ENCODE peak calls at places on chromosome 13, in ten cellular contexts. One of them, this sample, is unnamed.

GRCh38 chr13:35210234-35210633 is 266.3 kb downstream of the MAB21L1 start:
- DNase-seq in endodermal cell: no peak
- DNase-seq in breast epithelium: no peak
- DNase-seq in cardiac muscle cell: peak; percentile 30
- DNase-seq in thoracic aorta: no peak
- DNase-seq in left ventricle myocardium inferior: no peak
- DNase-seq in neural progenitor cell: no peak
- DNase-seq in Peyer's patch: no peak
- DNase-seq in BE2C: no peak
- DNase-seq in fibroblast of lung: peak; percentile 35
- DNase-seq in this sample: no peak

GRCh38 chr13:62973804-62974203 is 1558.2 kb upstream of the PCDH20 start:
- DNase-seq in BE2C: no peak
- DNase-seq in cardiac muscle cell: no peak
- DNase-seq in left ventricle myocardium inferior: no peak
- DNase-seq in endodermal cell: no peak
- DNase-seq in fibroblast of lung: no peak
- DNase-seq in neural progenitor cell: no peak
- DNase-seq in breast epithelium: no peak
- DNase-seq in thoracic aorta: no peak
- DNase-seq in Peyer's patch: no peak
- DNase-seq in this sample: no peak

GRCh38 chr13:98977568-98978270 is at the start of gene DOCK9:
- DNase-seq in cardiac muscle cell: peak; percentile 81
- DNase-seq in neural progenitor cell: peak; percentile 67
- DNase-seq in BE2C: no peak
- DNase-seq in left ventricle myocardium inferior: peak; percentile 77
- DNase-seq in fibroblast of lung: peak; percentile 72
- DNase-seq in breast epithelium: no peak
- DNase-seq in Peyer's patch: no peak
- DNase-seq in endodermal cell: peak; percentile 81
- DNase-seq in thoracic aorta: no peak
- DNase-seq in this sample: peak; percentile 64

GRCh38 chr13:74771964-74772363 is 637.8 kb upstream of the KLF12 start:
- DNase-seq in left ventricle myocardium inferior: no peak
- DNase-seq in fibroblast of lung: peak; percentile 85
- DNase-seq in thoracic aorta: no peak
- DNase-seq in endodermal cell: no peak
- DNase-seq in BE2C: no peak
- DNase-seq in Peyer's patch: no peak
- DNase-seq in cardiac muscle cell: peak; percentile 77
- DNase-seq in breast epithelium: no peak
- DNase-seq in neural progenitor cell: no peak
- DNase-seq in this sample: no peak

GRCh38 chr13:111956261-111957151 is 110.4 kb upstream of the SOX1 start:
- DNase-seq in fibroblast of lung: no peak
- DNase-seq in thoracic aorta: no peak
- DNase-seq in endodermal cell: peak; percentile 26
- DNase-seq in breast epithelium: no peak
- DNase-seq in Peyer's patch: no peak
- DNase-seq in neural progenitor cell: no peak
- DNase-seq in left ventricle myocardium inferior: no peak
- DNase-seq in cardiac muscle cell: no peak
- DNase-seq in BE2C: no peak
- DNase-seq in this sample: peak; percentile 15

GRCh38 chr13:73215807-73216206 is 157.0 kb downstream of the KLF5 start:
- DNase-seq in Peyer's patch: no peak
- DNase-seq in BE2C: no peak
- DNase-seq in cardiac muscle cell: peak; percentile 27
- DNase-seq in endodermal cell: no peak
- DNase-seq in breast epithelium: peak; percentile 69
- DNase-seq in thoracic aorta: no peak
- DNase-seq in fibroblast of lung: no peak
- DNase-seq in left ventricle myocardium inferior: no peak
- DNase-seq in neural progenitor cell: no peak
- DNase-seq in this sample: no peak

GRCh38 chr13:79352107-79352506 is 53.9 kb downstream of the RBM26 start:
- DNase-seq in BE2C: no peak
- DNase-seq in left ventricle myocardium inferior: no peak
- DNase-seq in neural progenitor cell: no peak
- DNase-seq in endodermal cell: no peak
- DNase-seq in Peyer's patch: no peak
- DNase-seq in cardiac muscle cell: no peak
- DNase-seq in thoracic aorta: no peak
- DNase-seq in breast epithelium: no peak
- DNase-seq in fibroblast of lung: no peak
- DNase-seq in this sample: no peak

GRCh38 chr13:110949628-110950027 is 34.8 kb upstream of the ANKRD10 start:
- DNase-seq in cardiac muscle cell: no peak
- DNase-seq in fibroblast of lung: no peak
- DNase-seq in Peyer's patch: no peak
- DNase-seq in breast epithelium: no peak
- DNase-seq in BE2C: no peak
- DNase-seq in neural progenitor cell: no peak
- DNase-seq in endodermal cell: no peak
- DNase-seq in thoracic aorta: no peak
- DNase-seq in left ventricle myocardium inferior: no peak
- DNase-seq in this sample: no peak

GRCh38 chr13:70090036-70090723 is 17.4 kb upstream of the ATXN8OS start:
- DNase-seq in BE2C: no peak
- DNase-seq in thoracic aorta: no peak
- DNase-seq in endodermal cell: no peak
- DNase-seq in neural progenitor cell: no peak
- DNase-seq in cardiac muscle cell: no peak
- DNase-seq in fibroblast of lung: no peak
- DNase-seq in Peyer's patch: no peak
- DNase-seq in breast epithelium: no peak
- DNase-seq in left ventricle myocardium inferior: no peak
- DNase-seq in this sample: no peak

GRCh38 chr13:20993661-20994440 is 67.5 kb downstream of the LATS2 start:
- DNase-seq in left ventricle myocardium inferior: no peak
- DNase-seq in neural progenitor cell: no peak
- DNase-seq in breast epithelium: no peak
- DNase-seq in cardiac muscle cell: peak; percentile 81
- DNase-seq in BE2C: no peak
- DNase-seq in thoracic aorta: no peak
- DNase-seq in endodermal cell: no peak
- DNase-seq in Peyer's patch: no peak
- DNase-seq in fibroblast of lung: peak; percentile 66
- DNase-seq in this sample: no peak

GRCh38 chr13:37241786-37242185 is 136.3 kb upstream of the CSNK1A1L start:
- DNase-seq in thoracic aorta: no peak
- DNase-seq in breast epithelium: no peak
- DNase-seq in cardiac muscle cell: peak; percentile 68
- DNase-seq in Peyer's patch: no peak
- DNase-seq in BE2C: no peak
- DNase-seq in endodermal cell: no peak
- DNase-seq in left ventricle myocardium inferior: no peak
- DNase-seq in fibroblast of lung: no peak
- DNase-seq in neural progenitor cell: no peak
- DNase-seq in this sample: no peak

GRCh38 chr13:19838726-19839342 is 24.6 kb downstream of the ZMYM5 start:
- DNase-seq in fibroblast of lung: peak; percentile 51
- DNase-seq in cardiac muscle cell: peak; percentile 70
- DNase-seq in BE2C: no peak
- DNase-seq in neural progenitor cell: no peak
- DNase-seq in endodermal cell: no peak
- DNase-seq in breast epithelium: no peak
- DNase-seq in Peyer's patch: no peak
- DNase-seq in thoracic aorta: no peak
- DNase-seq in left ventricle myocardium inferior: no peak
- DNase-seq in this sample: no peak

GRCh38 chr13:21967871-21968270 is 297.0 kb downstream of the FGF9 start:
- DNase-seq in fibroblast of lung: peak; percentile 12
- DNase-seq in thoracic aorta: no peak
- DNase-seq in breast epithelium: no peak
- DNase-seq in Peyer's patch: no peak
- DNase-seq in cardiac muscle cell: no peak
- DNase-seq in left ventricle myocardium inferior: no peak
- DNase-seq in neural progenitor cell: no peak
- DNase-seq in BE2C: no peak
- DNase-seq in endodermal cell: no peak
- DNase-seq in this sample: no peak

GRCh38 chr13:86757236-86757978 is 913.8 kb upstream of the SLITRK5 start:
- DNase-seq in breast epithelium: peak; percentile 31
- DNase-seq in thoracic aorta: no peak
- DNase-seq in endodermal cell: peak; percentile 72
- DNase-seq in cardiac muscle cell: no peak
- DNase-seq in BE2C: no peak
- DNase-seq in Peyer's patch: no peak
- DNase-seq in left ventricle myocardium inferior: no peak
- DNase-seq in neural progenitor cell: no peak
- DNase-seq in fibroblast of lung: no peak
- DNase-seq in this sample: no peak

GRCh38 chr13:59746291-59746962 is 417.3 kb downstream of the DIAPH3 start:
- DNase-seq in Peyer's patch: no peak
- DNase-seq in cardiac muscle cell: peak; percentile 21
- DNase-seq in thoracic aorta: no peak
- DNase-seq in BE2C: no peak
- DNase-seq in breast epithelium: no peak
- DNase-seq in fibroblast of lung: peak; percentile 18
- DNase-seq in endodermal cell: no peak
- DNase-seq in left ventricle myocardium inferior: no peak
- DNase-seq in neural progenitor cell: no peak
- DNase-seq in this sample: no peak

GRCh38 chr13:36986462-36987240 is 12.5 kb downstream of the ALG5 start:
- DNase-seq in left ventricle myocardium inferior: no peak
- DNase-seq in BE2C: no peak
- DNase-seq in endodermal cell: no peak
- DNase-seq in breast epithelium: no peak
- DNase-seq in Peyer's patch: no peak
- DNase-seq in thoracic aorta: no peak
- DNase-seq in cardiac muscle cell: peak; percentile 5
- DNase-seq in neural progenitor cell: no peak
- DNase-seq in fibroblast of lung: no peak
- DNase-seq in this sample: no peak

DNA sequence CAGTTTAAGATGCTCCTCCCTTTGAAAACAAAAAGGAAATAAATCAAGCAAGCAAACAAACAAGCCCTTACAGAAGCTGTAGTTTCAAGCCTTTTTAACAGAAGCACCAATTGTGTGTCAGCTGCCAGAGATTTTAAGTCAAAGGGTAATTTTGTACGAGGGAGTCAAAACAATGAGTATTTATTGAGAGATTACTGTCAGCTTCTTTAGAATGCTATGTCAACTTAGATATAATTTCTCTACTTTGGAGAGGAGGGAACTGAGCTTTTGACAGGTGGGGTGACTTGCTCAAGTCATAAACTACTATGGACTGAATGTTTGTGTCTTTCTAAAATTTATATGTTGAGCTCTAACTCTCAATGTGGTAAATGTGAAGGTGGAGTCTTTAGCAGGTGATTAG is 10.5 kb upstream of the CBY2 start:
- DNase-seq in breast epithelium: no peak
- DNase-seq in endodermal cell: no peak
- DNase-seq in left ventricle myocardium inferior: no peak
- DNase-seq in neural progenitor cell: no peak
- DNase-seq in cardiac muscle cell: no peak
- DNase-seq in BE2C: no peak
- DNase-seq in fibroblast of lung: no peak
- DNase-seq in Peyer's patch: no peak
- DNase-seq in thoracic aorta: no peak
- DNase-seq in this sample: no peak
- TF ChIP-seq CTCF in breast epithelium: no peak
- TF ChIP-seq CTCF in endodermal cell: no peak
- TF ChIP-seq CTCF in left ventricle myocardium inferior: no peak
- TF ChIP-seq CTCF in neural progenitor cell: no peak
- TF ChIP-seq CTCF in cardiac muscle cell: no peak
- TF ChIP-seq CTCF in BE2C: no peak
- TF ChIP-seq CTCF in fibroblast of lung: no peak
- TF ChIP-seq CTCF in Peyer's patch: no peak
- TF ChIP-seq CTCF in thoracic aorta: no peak
- TF ChIP-seq CTCF in this sample: no peak

DNA sequence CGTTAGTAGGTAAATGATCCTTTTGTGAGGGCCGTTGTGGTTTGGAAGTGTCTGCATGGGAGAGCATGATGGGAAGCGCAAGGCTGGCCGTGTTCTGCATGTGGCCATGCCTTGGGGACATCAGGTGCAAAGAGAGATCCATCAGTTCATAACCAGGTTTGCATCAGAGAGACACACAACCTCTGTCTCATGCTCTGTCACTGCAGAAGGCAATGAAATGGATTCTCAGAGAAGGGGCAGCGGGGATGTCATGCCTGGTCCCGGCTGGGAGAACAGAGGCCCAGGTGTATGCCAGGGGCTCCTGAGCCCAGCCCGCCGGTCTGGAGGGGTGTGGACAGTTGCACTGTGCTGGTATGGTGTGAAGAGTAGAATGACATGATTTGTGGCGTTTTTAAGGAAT is 60.2 kb downstream of the GGACT start:
- DNase-seq in Peyer's patch: no peak
- DNase-seq in cardiac muscle cell: no peak
- DNase-seq in BE2C: no peak
- DNase-seq in thoracic aorta: no peak
- DNase-seq in fibroblast of lung: no peak
- DNase-seq in endodermal cell: peak; percentile 19
- DNase-seq in left ventricle myocardium inferior: no peak
- DNase-seq in breast epithelium: no peak
- DNase-seq in neural progenitor cell: no peak
- DNase-seq in this sample: no peak
- H3K36me3 ChIP-seq in Peyer's patch: no peaks in the 10 kb centered on the region
- H3K36me3 ChIP-seq in cardiac muscle cell: no peaks in the 10 kb centered on the region
- H3K36me3 ChIP-seq in BE2C: no peaks in the 10 kb centered on the region
- H3K36me3 ChIP-seq in thoracic aorta: no peaks in the 10 kb centered on the region
- H3K36me3 ChIP-seq in fibroblast of lung: peaks cover 1% of the 10 kb centered on the region
- H3K36me3 ChIP-seq in endodermal cell: peaks cover 41% of the 10 kb centered on the region
- H3K36me3 ChIP-seq in left ventricle myocardium inferior: peaks cover 45% of the 10 kb centered on the region
- H3K36me3 ChIP-seq in breast epithelium: no peaks in the 10 kb centered on the region
- H3K36me3 ChIP-seq in neural progenitor cell: no peaks in the 10 kb centered on the region
- H3K36me3 ChIP-seq in this sample: no peaks in the 10 kb centered on the region

DNA sequence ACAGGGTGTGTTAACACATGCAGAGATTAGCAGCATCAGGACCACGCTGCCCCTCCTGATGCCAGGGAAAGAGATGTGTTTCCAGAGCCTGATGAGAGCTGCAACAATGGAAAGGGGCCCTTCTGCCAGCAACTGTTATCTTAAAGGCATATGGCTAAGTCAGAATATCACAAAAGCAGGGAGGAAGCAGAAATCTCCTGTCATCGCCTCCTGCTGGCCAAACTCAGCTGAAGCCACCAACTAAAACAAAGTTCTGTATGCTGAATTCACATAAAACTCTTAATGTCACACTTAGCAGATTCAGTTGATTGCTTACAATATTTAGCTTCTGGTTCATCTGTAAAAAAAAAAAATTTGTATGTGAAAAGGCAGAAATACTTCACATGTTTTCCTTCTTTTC is 178.2 kb downstream of the GPC5 start:
- DNase-seq in fibroblast of lung: no peak
- DNase-seq in Peyer's patch: no peak
- DNase-seq in endodermal cell: peak; percentile 82
- DNase-seq in BE2C: peak; percentile 35
- DNase-seq in breast epithelium: no peak
- DNase-seq in thoracic aorta: no peak
- DNase-seq in left ventricle myocardium inferior: no peak
- DNase-seq in cardiac muscle cell: no peak
- DNase-seq in neural progenitor cell: peak; percentile 53
- DNase-seq in this sample: no peak
- TF ChIP-seq CTCF in fibroblast of lung: peak; percentile 27
- TF ChIP-seq CTCF in Peyer's patch: no peak
- TF ChIP-seq CTCF in endodermal cell: peak; percentile 88
- TF ChIP-seq CTCF in BE2C: peak; percentile 50
- TF ChIP-seq CTCF in breast epithelium: no peak
- TF ChIP-seq CTCF in thoracic aorta: no peak
- TF ChIP-seq CTCF in left ventricle myocardium inferior: no peak
- TF ChIP-seq CTCF in cardiac muscle cell: no peak
- TF ChIP-seq CTCF in neural progenitor cell: peak; percentile 71
- TF ChIP-seq CTCF in this sample: no peak

GRCh38 chr13:27432612-27433210 is 8.3 kb downstream of the GTF3A start:
- DNase-seq in neural progenitor cell: no peak
- DNase-seq in left ventricle myocardium inferior: no peak
- DNase-seq in BE2C: no peak
- DNase-seq in fibroblast of lung: no peak
- DNase-seq in endodermal cell: no peak
- DNase-seq in cardiac muscle cell: no peak
- DNase-seq in Peyer's patch: no peak
- DNase-seq in breast epithelium: no peak
- DNase-seq in thoracic aorta: no peak
- DNase-seq in this sample: no peak
- H3K36me3 ChIP-seq in neural progenitor cell: peaks cover 13% of the 10 kb centered on the region
- H3K36me3 ChIP-seq in left ventricle myocardium inferior: peaks cover 95% of the 10 kb centered on the region
- H3K36me3 ChIP-seq in BE2C: peaks cover 71% of the 10 kb centered on the region
- H3K36me3 ChIP-seq in fibroblast of lung: peaks cover 19% of the 10 kb centered on the region
- H3K36me3 ChIP-seq in endodermal cell: peaks cover 74% of the 10 kb centered on the region
- H3K36me3 ChIP-seq in cardiac muscle cell: peaks cover 50% of the 10 kb centered on the region
- H3K36me3 ChIP-seq in Peyer's patch: no peaks in the 10 kb centered on the region
- H3K36me3 ChIP-seq in breast epithelium: peaks cover 17% of the 10 kb centered on the region
- H3K36me3 ChIP-seq in thoracic aorta: peaks cover 34% of the 10 kb centered on the region
- H3K36me3 ChIP-seq in this sample: peaks cover 69% of the 10 kb centered on the region